ENCODE peak calls at places on chromosomes 13 and 19, in five cellular contexts. T is stomach, Z is PC-3, J is lower lobe of right lung, B is heart left ventricle. V is an unnamed sample.

GRCh38 chr13:39729161-39729560 is 73.7 kb downstream of the COG6 start:
- DNase-seq in J (no peak), T (no peak), Z (no peak), B (no peak), V (no peak)

GRCh38 chr13:23657056-23657455 is 86.8 kb downstream of the TNFRSF19 start:
- DNase-seq in J (no peak), B (no peak), Z (no peak), T (no peak), V (no peak)

GRCh38 chr19:58003153-58003828 is 671 bp upstream of the ZNF606 start:
- DNase-seq in T (no peak), J (no peak), Z (no peak), B (no peak), V (no peak)

GRCh38 chr13:94495806-94496205 is 16.3 kb upstream of the DCT start:
- DNase-seq in Z (no peak), T (no peak), B (no peak), J (no peak), V (no peak)

GRCh38 chr19:38831142-38831605 is 420 bp downstream of the ECH1 start:
- DNase-seq in B (peak; percentile 77), T (peak; percentile 88), Z (peak; percentile 91), J (peak; percentile 90), V (peak; percentile 56)

GRCh38 chr19:45668342-45668871 is 386 bp downstream of the GIPR start:
- DNase-seq in J (no peak), T (peak; percentile 28), Z (no peak), B (no peak), V (no peak)

GRCh38 chr13:40651866-40652587 is 14.4 kb downstream of the FOXO1 start:
- DNase-seq in T (no peak), J (no peak), Z (no peak), B (no peak), V (no peak)

GRCh38 chr19:13505761-13506549 is at the start of gene CACNA1A:
- DNase-seq in J (no peak), B (no peak), Z (no peak), T (no peak), V (no peak)

GRCh38 chr19:8988204-8988603 is 22.0 kb downstream of the MUC16 start:
- DNase-seq in T (no peak), B (no peak), Z (peak; percentile 85), J (no peak), V (no peak)

GRCh38 chr13:92941167-92941566 is 285.4 kb upstream of the GPC6 start:
- DNase-seq in Z (no peak), T (no peak), J (no peak), B (no peak), V (no peak)

GRCh38 chr19:17332677-17333581 is 1.7 kb downstream of the ANO8 start:
- DNase-seq in Z (peak; percentile 76), J (no peak), T (no peak), B (no peak), V (no peak)

GRCh38 chr19:6970021-6970420 is 51.2 kb downstream of the MBD3L2B start:
- DNase-seq in J (no peak), B (no peak), Z (no peak), T (no peak), V (no peak)

GRCh38 chr13:85700909-85701308 is 98.3 kb downstream of the SLITRK6 start:
- DNase-seq in Z (peak; percentile 62), B (no peak), T (no peak), J (no peak), V (no peak)

GRCh38 chr13:94325660-94326059 is 153.8 kb downstream of the DCT start:
- DNase-seq in T (no peak), B (no peak), J (no peak), Z (no peak), V (no peak)

GRCh38 chr13:100506600-100507422 is 81.8 kb downstream of the GGACT start:
- DNase-seq in T (no peak), Z (no peak), J (no peak), B (no peak), V (no peak)

GRCh38 chr13:48185018-48185417 is 48.0 kb upstream of the ITM2B start:
- DNase-seq in J (no peak), T (no peak), Z (no peak), B (no peak), V (no peak)

GRCh38 chr13:29507356-29507755 is 88.1 kb downstream of the SLC7A1 start:
- DNase-seq in T (no peak), J (no peak), B (no peak), Z (no peak), V (no peak)

GRCh38 chr13:60787083-60787482 is 390.1 kb downstream of the TDRD3 start:
- DNase-seq in Z (peak; percentile 53), T (no peak), B (no peak), J (no peak), V (no peak)

GRCh38 chr19:41774515-41774980 is 19.2 kb downstream of the CEACAM6 start:
- DNase-seq in Z (peak; percentile 96), B (no peak), J (peak; percentile 58), T (peak; percentile 59), V (no peak)

GRCh38 chr13:99693812-99694211 is 192.5 kb downstream of the TM9SF2 start:
- DNase-seq in J (no peak), T (no peak), Z (no peak), B (no peak), V (no peak)

GRCh38 chr13:41075034-41075433 is 13.7 kb downstream of the WBP4 start:
- DNase-seq in Z (peak; percentile 46), T (no peak), B (no peak), J (no peak), V (no peak)

GRCh38 chr13:76331948-76332712 is 554.1 kb downstream of the KCTD12 start:
- DNase-seq in B (no peak), Z (no peak), J (no peak), T (no peak), V (no peak)

GRCh38 chr19:11578342-11579142 is 1.1 kb upstream of the ACP5 start:
- DNase-seq in B (no peak), T (peak; percentile 67), Z (no peak), J (peak; percentile 92), V (no peak)

GRCh38 chr13:26112843-26113242 is 61.0 kb upstream of the SHISA2 start:
- DNase-seq in Z (peak; percentile 37), J (no peak), B (no peak), T (no peak), V (no peak)

GRCh38 chr13:85558118-85558517 is 241.1 kb downstream of the SLITRK6 start:
- DNase-seq in Z (no peak), B (no peak), T (no peak), J (no peak), V (no peak)

GRCh38 chr13:60482012-60482411 is 85.0 kb downstream of the TDRD3 start:
- DNase-seq in J (no peak), B (no peak), Z (no peak), T (no peak), V (peak; percentile 5)

GRCh38 chr13:29892149-29892548 is 41.7 kb upstream of the UBL3 start:
- DNase-seq in T (no peak), B (no peak), J (no peak), Z (no peak), V (no peak)

GRCh38 chr13:93505104-93505952 is 278.7 kb downstream of the GPC6 start:
- DNase-seq in B (no peak), J (no peak), T (no peak), Z (peak; percentile 2), V (no peak)

GRCh38 chr13:43883636-43884035 is 3.9 kb downstream of the LACC1 start:
- DNase-seq in B (no peak), Z (no peak), T (no peak), J (no peak), V (no peak)

GRCh38 chr13:59099182-59099950 is 1064.4 kb downstream of the DIAPH3 start:
- DNase-seq in J (no peak), T (no peak), Z (no peak), B (no peak), V (no peak)

GRCh38 chr19:42081584-42082258 is 5.8 kb downstream of the ZNF574 start:
- DNase-seq in T (no peak), B (no peak), Z (peak; percentile 49), J (no peak), V (no peak)

GRCh38 chr19:21143846-21144245 is 2.0 kb downstream of the ZNF431 start:
- DNase-seq in Z (no peak), B (no peak), J (no peak), T (no peak), V (no peak)

GRCh38 chr13:85969331-85969730 is 170.1 kb upstream of the SLITRK6 start:
- DNase-seq in B (no peak), J (no peak), T (no peak), Z (no peak), V (no peak)

GRCh38 chr13:78608705-78609463 is 5.5 kb upstream of the POU4F1 start:
- DNase-seq in J (no peak), B (no peak), Z (no peak), T (no peak), V (no peak)

GRCh38 chr13:52344108-52344507 is 61.9 kb downstream of the THSD1 start:
- DNase-seq in Z (no peak), J (no peak), B (no peak), T (no peak), V (peak; percentile 31)

GRCh38 chr13:85386424-85386823 is 412.8 kb downstream of the SLITRK6 start:
- DNase-seq in Z (no peak), T (no peak), B (no peak), J (no peak), V (no peak)

GRCh38 chr13:49185264-49185663 is 34.9 kb upstream of the MLNR start:
- DNase-seq in J (no peak), Z (peak; percentile 25), B (no peak), T (no peak), V (no peak)

GRCh38 chr19:38441660-38442348 is 8.3 kb downstream of the RYR1 start:
- DNase-seq in Z (no peak), J (no peak), T (no peak), B (no peak), V (no peak)

DNA sequence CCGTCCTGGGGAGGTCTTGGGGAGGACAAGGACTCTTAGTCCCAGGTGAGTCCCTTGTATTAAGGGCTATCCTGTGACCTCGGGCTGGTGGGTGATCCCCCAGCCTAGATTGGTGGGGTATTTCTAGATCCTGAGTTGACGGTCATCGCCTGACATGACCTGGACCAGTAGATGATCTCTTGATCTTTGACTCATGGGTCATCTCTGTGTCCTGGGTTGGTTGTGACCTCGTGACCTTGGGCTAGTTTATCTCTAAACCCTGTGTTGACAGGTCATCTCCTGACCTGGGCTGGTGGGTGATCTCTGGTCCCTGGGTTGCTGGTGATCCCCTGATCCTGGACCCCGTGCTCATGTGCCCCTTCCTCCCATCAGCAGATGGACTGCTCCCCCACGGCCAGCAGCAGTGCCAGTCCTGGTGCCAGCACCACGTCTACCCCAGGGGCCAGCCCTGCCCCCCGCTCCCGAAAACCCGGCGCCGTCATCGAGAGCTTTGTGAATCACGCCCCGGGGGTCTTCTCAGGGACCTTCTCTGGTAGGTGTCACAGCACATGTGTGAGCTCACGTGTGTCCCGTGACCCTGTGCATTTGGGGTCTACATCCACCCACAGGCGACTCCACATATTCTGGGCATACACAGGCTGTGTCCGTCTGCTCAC is 6.3 kb downstream of the MIDN start:
- DNase-seq in T (no peak), Z (no peak), J (no peak), B (no peak), V (no peak)
- H3K4me3 ChIP-seq in T (peak overlapping the region; percentile 85), Z (no peak overlapping the region), J (peak overlapping the region; percentile 77), B (no peak overlapping the region), V (no peak overlapping the region)

GRCh38 chr13:110073982-110074381 is 233.0 kb downstream of the COL4A1 start:
- DNase-seq in B (no peak), J (no peak), Z (peak; percentile 6), T (no peak), V (no peak)
- TF ChIP-seq CTCF in B (no peak), J (no peak), Z (no peak), T (no peak), V (no peak)

GRCh38 chr13:50512602-50513527 is 330.6 kb downstream of the DLEU7 start:
- DNase-seq in J (peak; percentile 77), Z (peak; percentile 54), T (peak; percentile 77), B (peak; percentile 86), V (no peak)
- H3K4me3 ChIP-seq in J (peak overlapping the region; percentile 39), Z (peak overlapping the region; percentile 60), T (peak overlapping the region; percentile 31), B (no peak overlapping the region), V (no peak overlapping the region)

GRCh38 chr19:35055715-35056179 is 14.2 kb downstream of the HPN start:
- DNase-seq in J (peak; percentile 26), T (no peak), B (no peak), Z (peak; percentile 39), V (no peak)
- TF ChIP-seq CTCF in J (peak; percentile 6), T (no peak), B (peak; percentile 14), Z (peak; percentile 60), V (peak; percentile 12)